ENCODE peak calls at places on chromosomes 1 and 21, in seven cellular contexts. K is NCI-H1417; N is hypothalamus; C is T-cell; L is lower leg skin; Q is CD8-positive, alpha-beta memory T cell; S is NCI-H774. Y is an unnamed sample.

GRCh38 chr1:153539395-153540093 is 1.2 kb downstream of the S100A5 start:
- DNase-seq in K (no peak), N (no peak), C (no peak), L (no peak), Q (no peak), S (no peak), Y (no peak)

GRCh38 chr1:100308777-100309176 is 42.8 kb downstream of the RTCA start:
- DNase-seq in K (no peak), N (no peak), C (no peak), L (no peak), Q (no peak), S (no peak), Y (no peak)

GRCh38 chr1:4146101-4146500 is 246.0 kb upstream of the C1orf174 start:
- DNase-seq in K (no peak), N (no peak), C (no peak), L (no peak), Q (no peak), S (no peak), Y (no peak)

GRCh38 chr1:161046574-161047167 is 894 bp upstream of the USF1 start:
- DNase-seq in K (no peak), N (no peak), C (no peak), L (no peak), Q (no peak), S (no peak), Y (no peak)

GRCh38 chr1:205171369-205171768 is 40.1 kb downstream of the DSTYK start:
- DNase-seq in K (no peak), N (no peak), C (no peak), L (no peak), Q (no peak), S (no peak), Y (no peak)

GRCh38 chr1:96730574-96731298 is 9.2 kb downstream of the PTBP2 start:
- DNase-seq in K (no peak), N (no peak), C (no peak), L (no peak), Q (no peak), S (no peak), Y (no peak)

GRCh38 chr21:42171091-42172053 is 47.6 kb upstream of the ABCG1 start:
- DNase-seq in K (peak; percentile 20), N (no peak), C (no peak), L (peak; percentile 62), Q (no peak), S (no peak), Y (no peak)

GRCh38 chr1:184181044-184181443 is 129.5 kb downstream of the TSEN15 start:
- DNase-seq in K (no peak), N (no peak), C (no peak), L (no peak), Q (no peak), S (no peak), Y (no peak)

GRCh38 chr1:44640178-44640865 is 34.0 kb downstream of the TMEM53 start:
- DNase-seq in K (peak; percentile 64), N (no peak), C (no peak), L (no peak), Q (no peak), S (peak; percentile 75), Y (no peak)

GRCh38 chr1:160371346-160371631 is 4.4 kb downstream of the NHLH1 start:
- DNase-seq in K (no peak), N (no peak), C (no peak), L (no peak), Q (no peak), S (no peak), Y (no peak)

GRCh38 chr1:90339822-90340221 is 344.9 kb downstream of the ZNF326 start:
- DNase-seq in K (no peak), N (no peak), C (no peak), L (no peak), Q (no peak), S (no peak), Y (no peak)

GRCh38 chr21:33402011-33402979 is 918 bp upstream of the IFNGR2 start:
- DNase-seq in K (no peak), N (peak; percentile 32), C (no peak), L (peak; percentile 83), Q (no peak), S (no peak), Y (no peak)

GRCh38 chr1:94827434-94827833 is 7.3 kb downstream of the SLC44A3 start:
- DNase-seq in K (no peak), N (no peak), C (no peak), L (no peak), Q (no peak), S (no peak), Y (no peak)

GRCh38 chr1:192810253-192810880 is 1.5 kb downstream of the RGS2 start:
- DNase-seq in K (no peak), N (no peak), C (no peak), L (no peak), Q (no peak), S (no peak), Y (no peak)

GRCh38 chr1:179052776-179053175 is 27.1 kb downstream of the FAM20B start:
- DNase-seq in K (no peak), N (no peak), C (no peak), L (no peak), Q (no peak), S (no peak), Y (no peak)

GRCh38 chr21:15282666-15283065 is 217.9 kb upstream of the NRIP1 start:
- DNase-seq in K (no peak), N (no peak), C (no peak), L (no peak), Q (no peak), S (peak; percentile 26), Y (no peak)

GRCh38 chr1:97378596-97378995 is 542.2 kb downstream of the DPYD start:
- DNase-seq in K (no peak), N (no peak), C (no peak), L (no peak), Q (no peak), S (no peak), Y (no peak)

GRCh38 chr1:83115785-83116184 is 883.1 kb downstream of the TTLL7 start:
- DNase-seq in K (no peak), N (no peak), C (no peak), L (no peak), Q (no peak), S (no peak), Y (no peak)

GRCh38 chr1:33893147-33893830 is 29.4 kb downstream of the HMGB4 start:
- DNase-seq in K (no peak), N (no peak), C (no peak), L (peak; percentile 18), Q (no peak), S (no peak), Y (no peak)

GRCh38 chr1:220067246-220068204 is 21.2 kb upstream of the EPRS1 start:
- DNase-seq in K (no peak), N (no peak), C (no peak), L (no peak), Q (no peak), S (no peak), Y (no peak)

GRCh38 chr1:208511242-208511860 is 267.2 kb upstream of the PLXNA2 start:
- DNase-seq in K (no peak), N (no peak), C (no peak), L (no peak), Q (no peak), S (no peak), Y (no peak)

GRCh38 chr21:43298546-43299440 is 128.1 kb downstream of the SIK1 start:
- DNase-seq in K (no peak), N (no peak), C (no peak), L (no peak), Q (no peak), S (no peak), Y (no peak)

GRCh38 chr1:220825819-220826551 is 39.3 kb downstream of the MTARC1 start:
- DNase-seq in K (no peak), N (no peak), C (no peak), L (no peak), Q (no peak), S (no peak), Y (no peak)